ENCODE peak calls at places on chromosomes 5 and 9, in seven cellular contexts. A is AG20443, R is NCI-H2081, H is progenitor cell of endocrine pancreas, J is renal cortical epithelial cell, P is iris pigment epithelial cell, K is NCI-H1417. E is an unnamed sample.

GRCh38 chr9:136964171-136964689 is 12.2 kb downstream of the LCN12 start:
- DNase-seq in A (no peak), R (no peak), H (no peak), J (no peak), P (no peak), K (peak), E (no peak)

GRCh38 chr5:92945630-92946097 is 635.4 kb downstream of the NR2F1-AS1 start:
- DNase-seq in A (peak), R (no peak), H (no peak), J (peak), P (peak), K (no peak), E (peak)

GRCh38 chr5:153404747-153405146 is 85.7 kb upstream of the GRIA1 start:
- DNase-seq in A (no peak), R (no peak), H (no peak), J (no peak), P (no peak), K (no peak), E (no peak)

GRCh38 chr9:69173891-69174644 is at the start of gene TJP2:
- DNase-seq in A (peak), R (peak), H (peak), J (no peak), P (peak), K (no peak), E (peak)

GRCh38 chr5:3943803-3944202 is 348.2 kb downstream of the IRX1 start:
- DNase-seq in A (no peak), R (no peak), H (no peak), J (no peak), P (no peak), K (no peak), E (no peak)

GRCh38 chr5:115098041-115098702 is 71.5 kb downstream of the TRIM36 start:
- DNase-seq in A (peak), R (peak), H (no peak), J (peak), P (peak), K (peak), E (peak)

GRCh38 chr9:92381780-92382179 is 22.6 kb downstream of the OGN start:
- DNase-seq in A (no peak), R (no peak), H (no peak), J (no peak), P (no peak), K (no peak), E (no peak)

GRCh38 chr5:141832131-141832530 is 46.1 kb downstream of the PCDH1 start:
- DNase-seq in A (no peak), R (no peak), H (no peak), J (no peak), P (no peak), K (no peak), E (no peak)

GRCh38 chr5:172303090-172303995 is 19.8 kb upstream of the UBTD2 start:
- DNase-seq in A (no peak), R (no peak), H (no peak), J (no peak), P (peak), K (no peak), E (no peak)

GRCh38 chr9:17824927-17825659 is 246.2 kb downstream of the SH3GL2 start:
- DNase-seq in A (no peak), R (no peak), H (no peak), J (no peak), P (no peak), K (no peak), E (no peak)

GRCh38 chr5:22473865-22474264 is 379.3 kb downstream of the CDH12 start:
- DNase-seq in A (no peak), R (no peak), H (no peak), J (no peak), P (peak), K (no peak), E (no peak)

E was measured in stromal cell of bone marrow.